ENCODE peak calls at places on chromosome 12, in ten cellular contexts. W, Q, T, F, P, R, C, S, L and B are unnamed samples.

GRCh38 chr12:122928033-122928890 is 32.3 kb upstream of the VPS37B start:
- DNase-seq in W (no peak), Q (no peak), T (no peak), F (no peak), P (no peak), R (no peak), C (no peak), S (no peak), L (no peak), B (no peak)

GRCh38 chr12:1518763-1519516 is 75.4 kb downstream of the FBXL14 start:
- DNase-seq in W (no peak), Q (no peak), T (no peak), F (no peak), P (peak), R (no peak), C (peak), S (no peak), L (no peak), B (no peak)

GRCh38 chr12:131055596-131056233 is 102.0 kb downstream of the ADGRD1 start:
- DNase-seq in W (no peak), Q (no peak), T (no peak), F (no peak), P (no peak), R (no peak), C (no peak), S (no peak), L (no peak), B (no peak)

GRCh38 chr12:108360487-108360886 is 21.4 kb upstream of the CMKLR1 start:
- DNase-seq in W (no peak), Q (no peak), T (no peak), F (no peak), P (peak), R (no peak), C (no peak), S (no peak), L (no peak), B (no peak)

GRCh38 chr12:52634266-52635056 is 16.1 kb upstream of the KRT73 start:
- DNase-seq in W (no peak), Q (peak), T (no peak), F (peak), P (no peak), R (peak), C (no peak), S (peak), L (no peak), B (peak)

GRCh38 chr12:48795550-48796455 is 6.9 kb upstream of the ADCY6 start:
- DNase-seq in W (peak), Q (peak), T (peak), F (peak), P (peak), R (peak), C (peak), S (peak), L (peak), B (peak)

GRCh38 chr12:107317751-107318553 is 224.6 kb upstream of the CRY1 start:
- DNase-seq in W (peak), Q (peak), T (peak), F (peak), P (peak), R (peak), C (peak), S (peak), L (peak), B (peak)

GRCh38 chr12:12916135-12916956 is 25.0 kb downstream of the GPRC5A start:
- DNase-seq in W (peak), Q (peak), T (peak), F (peak), P (peak), R (peak), C (peak), S (peak), L (peak), B (peak)

GRCh38 chr12:64744422-64745258 is 14.6 kb downstream of the GNS start:
- DNase-seq in W (no peak), Q (no peak), T (no peak), F (no peak), P (peak), R (no peak), C (no peak), S (no peak), L (no peak), B (no peak)